ENCODE peak calls at places on chromosomes 5 and 9, in nine cellular contexts. V, W, P, D, B, J, H, A and Z are unnamed samples.
A peak's percentile ranks its signal among the peaks of the same experiment; 100 is the strongest.

GRCh38 chr9:13083366-13083765 is 196.1 kb downstream of the MPDZ start:
- DNase-seq in D (no peak), W (no peak), H (no peak), P (no peak), A (no peak), B (no peak), V (no peak), J (no peak), Z (no peak)

GRCh38 chr5:161263186-161263585 is 283.3 kb downstream of the GABRB2 start:
- DNase-seq in W (no peak), P (no peak), D (no peak), J (no peak), A (no peak), H (no peak), V (no peak), B (no peak), Z (no peak)

GRCh38 chr9:78004478-78005229 is 27.0 kb downstream of the GNAQ start:
- DNase-seq in V (no peak), J (no peak), A (no peak), P (no peak), B (no peak), W (peak; percentile 2), H (peak; percentile 30), D (no peak), Z (peak; percentile 38)

GRCh38 chr5:124199902-124200301 is 546.5 kb downstream of the ZNF608 start:
- DNase-seq in A (no peak), V (no peak), B (no peak), P (no peak), J (no peak), H (peak; percentile 12), W (no peak), D (no peak), Z (peak; percentile 18)

GRCh38 chr9:84998639-84999038 is 329.1 kb downstream of the NTRK2 start:
- DNase-seq in A (no peak), B (no peak), V (no peak), W (no peak), D (no peak), H (no peak), P (no peak), J (no peak), Z (no peak)

GRCh38 chr9:19369107-19369506 is 10.9 kb downstream of the RPS6 start:
- DNase-seq in W (no peak), P (no peak), H (no peak), J (no peak), V (no peak), B (no peak), D (no peak), A (no peak), Z (no peak)

GRCh38 chr5:57094753-57095683 is 78.8 kb upstream of the GPBP1 start:
- DNase-seq in P (no peak), W (no peak), B (no peak), V (no peak), D (no peak), J (no peak), A (no peak), H (peak; percentile 63), Z (peak; percentile 8)

GRCh38 chr5:55151923-55152842 is 7.8 kb upstream of the GPX8 start:
- DNase-seq in W (no peak), A (peak; percentile 79), P (peak; percentile 76), D (no peak), B (no peak), H (peak; percentile 97), J (no peak), V (peak; percentile 43), Z (peak; percentile 94)

GRCh38 chr9:119298076-119298853 is 71.0 kb downstream of the BRINP1 start:
- DNase-seq in A (no peak), D (no peak), J (no peak), B (no peak), W (no peak), V (no peak), P (no peak), H (no peak), Z (peak; percentile 0)

GRCh38 chr5:170445936-170446335 is 56.8 kb upstream of the KCNMB1 start:
- DNase-seq in J (no peak), V (no peak), A (no peak), B (no peak), W (no peak), P (no peak), D (no peak), H (no peak), Z (no peak)

GRCh38 chr5:123997354-123998215 is 485.6 kb downstream of the CSNK1G3 start:
- DNase-seq in D (no peak), A (peak; percentile 69), J (peak; percentile 10), B (no peak), H (peak; percentile 72), P (no peak), V (no peak), W (no peak), Z (peak; percentile 38)

GRCh38 chr5:57277085-57277484 is 103.2 kb downstream of the GPBP1 start:
- DNase-seq in D (no peak), V (no peak), H (peak; percentile 33), B (no peak), J (no peak), A (peak; percentile 36), W (peak; percentile 13), P (no peak), Z (peak; percentile 33)

DNA sequence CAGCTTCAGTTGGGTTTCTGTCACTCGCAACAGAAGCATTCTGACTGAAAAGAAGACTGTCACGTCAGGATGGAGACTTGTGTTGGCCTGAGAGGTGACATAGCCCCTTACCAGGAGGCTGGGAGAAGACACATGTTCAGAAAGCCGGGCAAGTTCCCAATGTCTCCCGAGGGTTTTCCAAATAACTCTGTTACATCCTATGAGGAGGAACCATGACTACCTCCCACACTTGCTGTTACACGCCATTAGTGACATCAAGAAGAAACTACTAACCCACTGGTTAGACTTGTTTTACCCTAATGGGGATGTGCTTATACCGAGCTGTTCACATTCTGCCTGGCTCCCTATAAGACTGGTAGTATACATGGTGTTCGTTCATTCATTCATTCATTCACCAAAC is 33.3 kb downstream of the SH3PXD2B start:
- DNase-seq in V (no peak), D (no peak), P (no peak), H (peak; percentile 88), B (no peak), J (no peak), W (no peak), A (no peak), Z (peak; percentile 90)
- H3K4me3 ChIP-seq in V (no peak overlapping the region), D (no peak overlapping the region), P (no peak overlapping the region), H (no peak overlapping the region), B (no peak overlapping the region), J (no peak overlapping the region), W (no peak overlapping the region), A (no peak overlapping the region), Z (no peak overlapping the region)

GRCh38 chr5:131514316-131515275 is 120.4 kb downstream of the RAPGEF6 start:
- DNase-seq in P (no peak), V (no peak), B (peak; percentile 24), W (no peak), J (no peak), A (no peak), D (no peak), H (peak; percentile 30), Z (peak; percentile 44)
- TF ChIP-seq CTCF in P (peak; percentile 47), V (no peak), B (peak; percentile 9), W (no peak), J (no peak), A (peak; percentile 17), D (no peak), H (no peak), Z (no peak)

GRCh38 chr5:150146235-150146634 is 9.4 kb downstream of the PDGFRB start:
- DNase-seq in H (no peak), V (no peak), P (no peak), J (no peak), B (no peak), D (no peak), A (no peak), W (no peak), Z (no peak)

GRCh38 chr5:150144876-150145275 is 10.8 kb downstream of the PDGFRB start:
- DNase-seq in H (no peak), P (no peak), A (no peak), V (no peak), B (no peak), D (no peak), W (no peak), J (no peak), Z (no peak)

GRCh38 chr5:150143725-150144058 is 12.0 kb downstream of the PDGFRB start:
- DNase-seq in J (no peak), B (no peak), A (no peak), H (no peak), P (no peak), D (no peak), W (no peak), V (no peak), Z (no peak)

GRCh38 chr5:150142800-150143724 is 12.6 kb downstream of the PDGFRB start:
- DNase-seq in P (peak; percentile 92), D (peak; percentile 87), J (peak; percentile 52), A (peak; percentile 93), H (peak; percentile 90), V (peak; percentile 83), B (no peak), W (peak; percentile 33), Z (peak; percentile 92)

DNA sequence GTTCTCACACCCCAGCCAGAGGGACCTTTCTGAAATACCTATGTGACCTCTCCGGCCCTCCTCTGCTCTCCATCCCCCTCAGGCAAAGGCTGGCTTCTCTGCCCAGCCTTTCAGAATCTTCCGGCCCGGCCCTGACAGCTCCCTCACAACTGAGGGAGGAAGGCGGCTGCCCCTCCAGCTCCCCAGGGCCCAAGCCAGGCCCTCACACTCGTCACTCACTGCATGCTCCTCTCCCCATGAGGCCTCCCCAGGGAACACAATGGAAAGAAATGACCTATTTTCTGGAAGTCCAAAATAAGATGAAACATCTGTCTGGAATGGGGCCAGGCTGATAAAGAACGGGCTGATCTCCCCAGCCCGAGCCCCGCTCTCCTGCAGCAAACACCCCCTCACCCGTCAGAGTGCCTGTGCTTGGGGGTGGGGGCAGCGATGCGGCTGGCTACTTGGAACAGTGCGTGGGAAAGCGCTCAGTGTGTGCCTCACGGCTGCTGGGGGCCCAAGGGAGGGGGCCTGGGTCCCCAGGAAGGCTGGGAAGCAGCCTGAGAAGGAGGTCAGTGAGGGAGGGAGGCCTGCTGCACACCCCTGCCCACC is 11.3 kb downstream of the PDGFRB start:
- DNase-seq in V (no peak), D (peak; percentile 81), J (no peak), B (no peak), A (peak; percentile 76), P (peak; percentile 43), W (no peak), H (no peak), Z (no peak)
- H3K4me3 ChIP-seq in V (no peak overlapping the region), D (peak overlapping the region; percentile 29), J (no peak overlapping the region), B (no peak overlapping the region), A (no peak overlapping the region), P (no peak overlapping the region), W (no peak overlapping the region), H (no peak overlapping the region), Z (no peak overlapping the region)

DNA sequence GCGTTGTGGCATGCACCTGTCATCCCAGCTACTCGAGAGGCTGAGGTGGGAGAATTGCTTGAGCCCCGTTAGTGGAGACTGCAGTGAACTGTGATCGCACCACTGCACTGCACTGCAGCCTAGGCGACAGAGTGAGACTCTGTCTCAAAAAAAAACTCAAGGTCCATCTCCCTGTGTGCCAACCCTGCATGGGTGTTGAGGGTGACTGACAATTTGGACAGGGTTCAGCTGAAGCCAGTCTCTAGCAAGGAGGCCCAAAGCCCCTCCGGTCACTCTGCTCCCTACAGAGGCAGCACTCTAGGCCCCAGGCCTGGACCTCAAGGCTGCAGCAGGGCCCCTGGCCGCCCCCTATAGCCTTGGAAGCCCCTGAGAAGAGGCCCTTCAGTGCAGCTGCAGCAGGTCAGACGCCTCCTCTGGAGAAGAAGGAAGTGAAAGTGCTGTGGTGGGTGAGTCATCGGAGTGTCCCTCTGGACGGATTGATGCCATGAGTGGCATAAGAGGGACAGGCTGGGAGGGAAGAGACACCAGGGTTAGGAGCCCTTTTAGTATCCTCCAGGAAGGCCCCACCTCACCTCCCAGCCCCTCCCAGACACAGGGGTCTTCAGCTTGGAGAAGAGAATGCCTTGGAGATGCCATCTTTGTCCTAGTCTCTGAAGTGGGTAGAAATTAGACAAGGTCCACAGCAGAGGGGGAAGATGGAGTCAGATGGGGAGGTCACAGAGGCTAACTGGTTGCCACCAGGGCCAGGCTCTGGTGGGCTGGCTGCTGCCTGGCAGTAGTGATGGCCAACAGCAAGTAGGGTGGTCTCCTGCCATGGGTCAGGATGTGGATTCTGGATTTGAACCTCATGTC is 39.1 kb upstream of the NEK6 start:
- DNase-seq in D (no peak), J (no peak), P (peak; percentile 24), W (peak; percentile 36), H (peak; percentile 66), V (peak; percentile 54), A (peak; percentile 22), B (no peak), Z (peak; percentile 67)
- TF ChIP-seq CTCF in D (no peak), J (peak; percentile 10), P (no peak), W (peak; percentile 7), H (no peak), V (no peak), A (peak; percentile 27), B (no peak), Z (no peak)